ENCODE peak calls at places on chromosome 19, in nine cellular contexts. W is epithelial cell of esophagus; A is OCI-LY7; F is germinal center; X is GM19239; M is stromal cell of bone marrow; P is hypothalamus; H is activated naive CD4-positive, alpha-beta T cell treated with Interleukin-2 at 50 U/mL for 16 hours; C is CD4-positive, alpha-beta memory T cell. V is an unnamed sample.

GRCh38 chr19:42850981-42851717 is 28.4 kb downstream of the PSG1 start:
- DNase-seq in W (peak), X (no peak), M (peak), F (no peak), A (no peak), P (no peak), H (no peak), C (no peak), V (no peak)

GRCh38 chr19:15429825-15430467 is 11.2 kb upstream of the AKAP8L start:
- DNase-seq in F (no peak), M (no peak), P (no peak), X (no peak), A (no peak), C (no peak), W (no peak), H (no peak), V (no peak)

GRCh38 chr19:43718627-43719377 is 2.9 kb downstream of the IRGC start:
- DNase-seq in A (no peak), P (no peak), M (no peak), H (no peak), X (no peak), W (no peak), F (no peak), C (no peak), V (no peak)

GRCh38 chr19:18856385-18857126 is 24.8 kb downstream of the UPF1 start:
- DNase-seq in M (no peak), X (no peak), C (no peak), P (peak), H (no peak), F (no peak), W (peak), A (no peak), V (no peak)

GRCh38 chr19:51779703-51780102 is 15.3 kb upstream of the FPR3 start:
- DNase-seq in M (no peak), A (no peak), P (no peak), W (no peak), C (no peak), X (no peak), F (no peak), H (no peak), V (no peak)

GRCh38 chr19:31402931-31403330 is 53.7 kb upstream of the TSHZ3 start:
- DNase-seq in F (no peak), X (no peak), C (no peak), H (no peak), P (no peak), M (peak), A (no peak), W (no peak), V (no peak)

GRCh38 chr19:33438016-33438671 is 64.6 kb downstream of the CEBPG start:
- DNase-seq in X (no peak), A (no peak), M (no peak), P (peak), C (no peak), H (no peak), W (no peak), F (no peak), V (no peak)

GRCh38 chr19:1503089-1503924 is 9.5 kb downstream of the ADAMTSL5 start:
- DNase-seq in A (peak), X (peak), C (peak), P (peak), W (peak), M (no peak), F (peak), H (peak), V (peak)

GRCh38 chr19:39676004-39676403 is 20.3 kb downstream of the LGALS16 start:
- DNase-seq in F (no peak), H (peak), X (no peak), W (peak), M (no peak), C (no peak), A (no peak), P (no peak), V (peak)

GRCh38 chr19:2255112-2255845 is 938 bp downstream of the JSRP1 start:
- DNase-seq in F (no peak), C (no peak), H (no peak), W (no peak), M (no peak), X (no peak), P (no peak), A (no peak), V (no peak)

GRCh38 chr19:55535579-55536350 is 1.2 kb downstream of the SBK2 start:
- DNase-seq in C (no peak), A (no peak), H (no peak), X (no peak), P (no peak), M (no peak), F (no peak), W (no peak), V (no peak)

GRCh38 chr19:6185825-6186193 is 50.3 kb downstream of the ACSBG2 start:
- DNase-seq in F (no peak), M (no peak), P (no peak), W (no peak), A (no peak), C (no peak), X (no peak), H (no peak), V (no peak)

GRCh38 chr19:24029941-24030636 is 56.9 kb upstream of the ZNF254 start:
- DNase-seq in A (peak), C (no peak), H (no peak), F (no peak), X (no peak), W (no peak), P (no peak), M (no peak), V (no peak)

GRCh38 chr19:39351537-39352037 is 9.4 kb downstream of the SAMD4B start:
- DNase-seq in A (peak), H (peak), W (no peak), C (no peak), F (peak), M (peak), P (no peak), X (peak), V (peak)

GRCh38 chr19:40592170-40592569 is 9.0 kb upstream of the LTBP4 start:
- DNase-seq in A (peak), X (no peak), M (no peak), P (no peak), W (peak), C (peak), F (peak), H (no peak), V (peak)

GRCh38 chr19:58572026-58572817 is 913 bp downstream of the MZF1 start:
- DNase-seq in X (no peak), P (no peak), H (no peak), C (no peak), A (no peak), M (no peak), W (no peak), F (no peak), V (no peak)

GRCh38 chr19:35395762-35396199 is 24.9 kb downstream of the GPR42 start:
- DNase-seq in C (no peak), P (peak), F (no peak), X (no peak), H (no peak), W (peak), M (no peak), A (no peak), V (no peak)

GRCh38 chr19:8611890-8612806 is 1.6 kb upstream of the ADAMTS10 start:
- DNase-seq in P (no peak), X (no peak), M (peak), F (no peak), A (no peak), H (no peak), W (no peak), C (peak), V (no peak)

V was measured in GM10248.